ENCODE peak calls at places on chromosomes 6 and 20, in five cellular contexts. R, U, O, D and E are unnamed samples.

GRCh38 chr20:47272893-47273590 is 83.5 kb downstream of the ZMYND8 start:
- DNase-seq in R (peak), U (peak), O (peak), D (peak), E (peak)

GRCh38 chr6:100202417-100203194 is 208.6 kb upstream of the MCHR2 start:
- DNase-seq in R (no peak), U (peak), O (no peak), D (peak), E (peak)

GRCh38 chr6:135379647-135380046 is 117.9 kb downstream of the AHI1 start:
- DNase-seq in R (no peak), U (no peak), O (no peak), D (no peak), E (no peak)

GRCh38 chr6:131803007-131803769 is 4.6 kb upstream of the ENPP1 start:
- DNase-seq in R (no peak), U (no peak), O (no peak), D (no peak), E (no peak)

GRCh38 chr6:30481213-30481964 is 7.9 kb upstream of the HLA-E start:
- DNase-seq in R (no peak), U (no peak), O (no peak), D (no peak), E (no peak)

GRCh38 chr20:57711311-57711712 is 1.5 kb upstream of the PMEPA1 start:
- DNase-seq in R (no peak), U (no peak), O (no peak), D (no peak), E (no peak)

GRCh38 chr20:46347831-46348230 is 39.5 kb upstream of the CDH22 start:
- DNase-seq in R (no peak), U (no peak), O (peak), D (no peak), E (no peak)

GRCh38 chr6:145904391-145904790 is 59.8 kb downstream of the SHPRH start:
- DNase-seq in R (no peak), U (no peak), O (no peak), D (no peak), E (no peak)

GRCh38 chr6:166474721-166475565 is 92.2 kb upstream of the MPC1 start:
- DNase-seq in R (no peak), U (no peak), O (no peak), D (no peak), E (no peak)

GRCh38 chr20:53911301-53911700 is 159.1 kb downstream of the BCAS1 start:
- DNase-seq in R (no peak), U (no peak), O (no peak), D (no peak), E (no peak)

GRCh38 chr6:118012944-118013343 is 105.9 kb downstream of the SLC35F1 start:
- DNase-seq in R (no peak), U (no peak), O (no peak), D (no peak), E (no peak)

GRCh38 chr20:58102744-58103516 is 125.5 kb downstream of the ANKRD60 start:
- DNase-seq in R (no peak), U (no peak), O (no peak), D (no peak), E (no peak)

GRCh38 chr6:166466178-166467122 is 83.7 kb upstream of the MPC1 start:
- DNase-seq in R (no peak), U (peak), O (no peak), D (peak), E (peak)

GRCh38 chr6:131107166-131107565 is 28.1 kb upstream of the AKAP7 start:
- DNase-seq in R (no peak), U (peak), O (no peak), D (peak), E (peak)

GRCh38 chr6:12331474-12331873 is 41.3 kb downstream of the EDN1 start:
- DNase-seq in R (no peak), U (no peak), O (no peak), D (no peak), E (no peak)

GRCh38 chr6:85923013-85923430 is 280.3 kb upstream of the SYNCRIP start:
- DNase-seq in R (peak), U (peak), O (peak), D (peak), E (peak)

GRCh38 chr6:88823998-88824397 is 139.4 kb downstream of the RNGTT start:
- DNase-seq in R (no peak), U (no peak), O (no peak), D (peak), E (peak)

GRCh38 chr6:44481765-44482164 is 94.3 kb downstream of the CDC5L start:
- DNase-seq in R (no peak), U (no peak), O (no peak), D (no peak), E (no peak)

GRCh38 chr6:123427008-123427407 is 209.7 kb downstream of the TRDN start:
- DNase-seq in R (no peak), U (no peak), O (no peak), D (no peak), E (no peak)

GRCh38 chr6:4145083-4145482 is 9.7 kb upstream of the ECI2 start:
- DNase-seq in R (no peak), U (no peak), O (no peak), D (no peak), E (no peak)

GRCh38 chr20:4942336-4942735 is 59.0 kb downstream of the SLC23A2 start:
- DNase-seq in R (no peak), U (no peak), O (no peak), D (peak), E (no peak)

GRCh38 chr20:53748176-53748575 is 154.5 kb upstream of the ZNF217 start:
- DNase-seq in R (no peak), U (peak), O (no peak), D (no peak), E (no peak)

GRCh38 chr6:113464536-113464935 is 392.6 kb upstream of the MARCKS start:
- DNase-seq in R (no peak), U (no peak), O (no peak), D (no peak), E (no peak)

GRCh38 chr6:51152594-51152993 is 333.9 kb downstream of the TFAP2B start:
- DNase-seq in R (no peak), U (no peak), O (no peak), D (no peak), E (no peak)

GRCh38 chr20:10461495-10461894 is 26.4 kb downstream of the SLX4IP start:
- DNase-seq in R (no peak), U (no peak), O (no peak), D (no peak), E (no peak)

GRCh38 chr20:10463622-10464021 is 28.5 kb downstream of the SLX4IP start:
- DNase-seq in R (no peak), U (no peak), O (no peak), D (no peak), E (no peak)

GRCh38 chr20:10466855-10467254 is 31.8 kb downstream of the SLX4IP start:
- DNase-seq in R (no peak), U (no peak), O (no peak), D (no peak), E (no peak)

GRCh38 chr20:10466325-10466724 is 31.2 kb downstream of the SLX4IP start:
- DNase-seq in R (peak), U (no peak), O (peak), D (peak), E (peak)

GRCh38 chr20:10462516-10462915 is 27.4 kb downstream of the SLX4IP start:
- DNase-seq in R (no peak), U (no peak), O (no peak), D (no peak), E (no peak)
- H3K4ac ChIP-seq in R (no peak), U (no peak), O (no peak), D (no peak), E (no peak)

GRCh38 chr20:15079594-15080340 is 742.4 kb upstream of the FLRT3 start:
- DNase-seq in R (no peak), U (no peak), O (no peak), D (no peak), E (no peak)
- H3K4ac ChIP-seq in R (no peak), U (no peak), O (no peak), D (no peak), E (no peak)

GRCh38 chr20:12660918-12661317 is 347.9 kb upstream of the SPTLC3 start:
- DNase-seq in R (peak), U (no peak), O (peak), D (no peak), E (no peak)
- H3K4ac ChIP-seq in R (no peak), U (no peak), O (no peak), D (no peak), E (no peak)

DNA sequence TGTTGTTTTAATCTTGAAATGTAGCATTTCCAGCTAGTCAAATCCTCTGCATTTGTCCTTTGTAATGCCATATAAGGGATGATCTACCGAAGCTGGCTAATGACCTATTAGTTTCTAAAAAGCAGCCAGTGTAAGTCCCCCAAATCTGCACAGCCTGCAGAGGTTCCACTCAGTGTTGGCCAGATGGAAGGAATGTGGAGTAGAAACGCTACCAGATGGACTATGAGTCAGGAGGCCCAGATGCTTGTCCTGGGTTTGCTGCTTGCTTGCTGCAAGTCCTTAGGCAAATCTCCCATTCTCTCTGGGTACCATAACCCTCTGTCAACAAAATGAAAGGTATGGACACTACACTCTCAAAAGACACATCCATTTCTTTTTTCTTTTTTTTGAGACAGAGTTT is 149.8 kb downstream of the BTBD9 start:
- DNase-seq in R (no peak), U (no peak), O (no peak), D (peak), E (peak)
- H3K4ac ChIP-seq in R (no peak), U (no peak), O (no peak), D (no peak), E (no peak)

GRCh38 chr20:38926142-38926933 is at the start of gene FAM83D:
- DNase-seq in R (peak), U (peak), O (peak), D (peak), E (peak)

GRCh38 chr20:38927902-38928578 is 1.8 kb downstream of the FAM83D start:
- DNase-seq in R (no peak), U (no peak), O (no peak), D (no peak), E (no peak)

GRCh38 chr20:38924718-38925117 is 1.5 kb upstream of the FAM83D start:
- DNase-seq in R (no peak), U (no peak), O (no peak), D (no peak), E (no peak)

GRCh38 chr20:38930242-38930569 is 4.0 kb downstream of the FAM83D start:
- DNase-seq in R (no peak), U (no peak), O (no peak), D (no peak), E (no peak)

GRCh38 chr20:38926934-38927616 is 858 bp downstream of the FAM83D start:
- DNase-seq in R (no peak), U (no peak), O (no peak), D (peak), E (peak)
- H3K4ac ChIP-seq in R (peak), U (peak), O (no peak), D (peak), E (no peak)

DNA sequence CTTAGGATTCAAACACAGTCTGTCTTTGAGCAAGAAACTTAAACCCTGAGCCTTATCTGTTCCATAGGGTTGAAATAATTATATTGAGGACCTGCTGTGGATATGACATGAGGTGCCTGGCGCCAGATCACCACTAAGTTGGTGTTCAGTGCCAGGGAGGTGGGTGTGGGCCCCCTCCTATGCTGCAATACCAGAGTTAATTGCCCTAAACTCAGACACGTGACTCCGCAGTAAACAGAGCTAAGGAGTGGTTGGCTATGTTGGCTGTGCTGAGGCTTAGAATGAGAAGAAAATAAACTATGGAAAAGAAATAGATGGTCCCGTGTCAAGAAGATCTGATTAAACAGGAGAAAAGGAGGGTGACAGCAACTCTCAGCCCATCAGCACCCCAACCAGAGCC is 419.4 kb upstream of the JARID2 start:
- DNase-seq in R (no peak), U (no peak), O (no peak), D (no peak), E (no peak)
- H3K4ac ChIP-seq in R (no peak), U (no peak), O (no peak), D (no peak), E (no peak)

GRCh38 chr6:19032486-19033295 is 645.5 kb downstream of the RNF144B start:
- DNase-seq in R (no peak), U (no peak), O (no peak), D (no peak), E (no peak)

GRCh38 chr6:19033683-19034082 is 646.5 kb downstream of the RNF144B start:
- DNase-seq in R (no peak), U (no peak), O (no peak), D (no peak), E (no peak)

GRCh38 chr6:19039287-19039686 is 652.1 kb downstream of the RNF144B start:
- DNase-seq in R (no peak), U (no peak), O (no peak), D (no peak), E (no peak)

GRCh38 chr6:19037607-19038006 is 650.5 kb downstream of the RNF144B start:
- DNase-seq in R (no peak), U (no peak), O (no peak), D (no peak), E (no peak)

DNA sequence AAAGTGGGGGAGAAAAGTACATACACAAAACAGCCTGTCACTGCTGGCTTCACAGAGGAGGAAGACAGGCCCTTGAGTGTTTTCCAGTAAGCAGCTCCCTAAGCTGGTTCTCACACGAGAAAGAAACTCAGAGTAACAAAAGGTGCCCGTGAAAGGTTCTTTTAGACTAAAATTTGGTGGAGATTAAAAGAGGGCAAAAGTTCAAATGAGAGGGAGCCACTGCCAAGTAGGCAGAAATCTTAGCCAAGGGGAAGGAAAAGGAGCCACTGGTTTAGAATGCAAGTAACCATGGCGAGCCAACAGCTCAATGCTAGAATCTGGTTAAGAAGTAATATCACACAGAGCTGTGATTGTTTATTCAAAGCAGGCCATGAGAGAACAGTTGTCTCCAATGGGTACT is 648.3 kb downstream of the RNF144B start:
- DNase-seq in R (no peak), U (no peak), O (no peak), D (no peak), E (no peak)
- H3K4ac ChIP-seq in R (no peak), U (no peak), O (no peak), D (no peak), E (no peak)